ENCODE peak calls at places on chromosomes 13 and 19, in seven cellular contexts. F, G, Z, M, K, J and P are unnamed samples.

GRCh38 chr13:48437381-48437780 is 24.5 kb upstream of the LPAR6 start:
- DNase-seq in F (peak; percentile 75), G (no peak), Z (no peak), M (peak; percentile 36), K (no peak), J (peak; percentile 29), P (peak; percentile 78)

GRCh38 chr13:48009298-48009697 is 8.2 kb upstream of the SUCLA2 start:
- DNase-seq in F (peak; percentile 12), G (no peak), Z (peak; percentile 79), M (peak; percentile 49), K (peak; percentile 77), J (no peak), P (no peak)

GRCh38 chr19:41930926-41931592 is 2.8 kb upstream of the ERFL start:
- DNase-seq in F (no peak), G (peak; percentile 76), Z (no peak), M (no peak), K (no peak), J (no peak), P (no peak)

GRCh38 chr19:33734913-33735312 is 61.8 kb upstream of the KCTD15 start:
- DNase-seq in F (no peak), G (no peak), Z (no peak), M (no peak), K (no peak), J (no peak), P (peak; percentile 40)

GRCh38 chr13:95624020-95624419 is 20.5 kb downstream of the DZIP1 start:
- DNase-seq in F (peak; percentile 50), G (peak; percentile 14), Z (peak; percentile 68), M (no peak), K (peak; percentile 42), J (peak; percentile 53), P (no peak)

GRCh38 chr19:48779636-48780035 is 24.3 kb downstream of the FGF21 start:
- DNase-seq in F (no peak), G (no peak), Z (no peak), M (no peak), K (no peak), J (no peak), P (no peak)

GRCh38 chr13:88622362-88622973 is 951.3 kb downstream of the SLITRK5 start:
- DNase-seq in F (no peak), G (no peak), Z (peak; percentile 53), M (peak; percentile 6), K (no peak), J (no peak), P (no peak)

GRCh38 chr13:26707122-26708006 is 53.2 kb downstream of the GPR12 start:
- DNase-seq in F (peak; percentile 47), G (peak; percentile 71), Z (peak; percentile 23), M (no peak), K (peak; percentile 49), J (peak; percentile 21), P (no peak)

GRCh38 chr19:49558591-49558990 is 21.8 kb downstream of the NOSIP start:
- DNase-seq in F (no peak), G (no peak), Z (no peak), M (no peak), K (no peak), J (no peak), P (no peak)

GRCh38 chr13:36207672-36208071 is 6.7 kb downstream of the SOHLH2 start:
- DNase-seq in F (peak; percentile 1), G (no peak), Z (no peak), M (no peak), K (no peak), J (no peak), P (no peak)

GRCh38 chr13:20397896-20398295 is 127.8 kb downstream of the CRYL1 start:
- DNase-seq in F (no peak), G (no peak), Z (no peak), M (no peak), K (no peak), J (no peak), P (no peak)

GRCh38 chr19:29665215-29665825 is at the start of gene PLEKHF1:
- DNase-seq in F (peak; percentile 77), G (peak; percentile 90), Z (peak; percentile 67), M (no peak), K (peak; percentile 86), J (peak; percentile 72), P (peak; percentile 98)

GRCh38 chr13:98892821-98893220 is 85.0 kb downstream of the DOCK9 start:
- DNase-seq in F (no peak), G (no peak), Z (peak; percentile 7), M (no peak), K (no peak), J (peak; percentile 16), P (no peak)

GRCh38 chr13:99386911-99387788 is 80.0 kb upstream of the GPR183 start:
- DNase-seq in F (peak; percentile 51), G (peak; percentile 90), Z (peak; percentile 82), M (no peak), K (peak; percentile 10), J (peak; percentile 13), P (peak; percentile 69)

GRCh38 chr13:44051923-44052322 is 172.2 kb downstream of the LACC1 start:
- DNase-seq in F (no peak), G (no peak), Z (no peak), M (peak; percentile 40), K (peak; percentile 12), J (no peak), P (no peak)